ENCODE peak calls at places on chromosomes 13 and 19, in seven cellular contexts. C, I, M, S, B, R and N are unnamed samples.

GRCh38 chr19:12838182-12838890 is at the start of gene MAST1:
- DNase-seq in C (no peak), S (peak; percentile 94), I (no peak), R (no peak), M (peak; percentile 81), B (peak; percentile 86), N (peak; percentile 51)

GRCh38 chr19:46753420-46754155 is 7.3 kb upstream of the STRN4 start:
- DNase-seq in M (peak; percentile 50), B (peak; percentile 78), I (no peak), R (no peak), C (peak; percentile 48), S (peak; percentile 77), N (peak; percentile 70)

GRCh38 chr13:63107163-63107935 is 1691.7 kb upstream of the PCDH20 start:
- DNase-seq in R (no peak), B (no peak), I (no peak), C (no peak), S (no peak), M (no peak), N (peak; percentile 6)

GRCh38 chr13:79582896-79583295 is 101.9 kb downstream of the NDFIP2 start:
- DNase-seq in M (no peak), B (no peak), I (no peak), C (no peak), R (no peak), S (no peak), N (no peak)

GRCh38 chr13:72390909-72391308 is 336.5 kb downstream of the MZT1 start:
- DNase-seq in R (no peak), C (peak; percentile 10), B (no peak), I (peak; percentile 48), S (no peak), M (no peak), N (no peak)

GRCh38 chr19:55259540-55260210 is 858 bp upstream of the PPP6R1 start:
- DNase-seq in S (no peak), M (no peak), C (no peak), I (no peak), B (no peak), R (no peak), N (no peak)

GRCh38 chr13:36880961-36881360 is 39.1 kb downstream of the SMAD9 start:
- DNase-seq in M (no peak), S (no peak), R (no peak), C (no peak), I (no peak), B (no peak), N (no peak)

GRCh38 chr19:4524808-4525562 is 6.7 kb upstream of the PLIN4 start:
- DNase-seq in M (peak; percentile 65), B (peak; percentile 95), C (no peak), R (no peak), S (peak; percentile 79), I (peak; percentile 8), N (peak; percentile 43)

GRCh38 chr19:12137541-12137940 is 2.6 kb downstream of the ZNF20 start:
- DNase-seq in M (peak; percentile 13), S (no peak), I (no peak), R (no peak), C (peak; percentile 67), B (no peak), N (no peak)

GRCh38 chr19:40284501-40285352 is at the start of gene AKT2:
- DNase-seq in S (peak; percentile 94), I (no peak), M (peak; percentile 95), R (peak; percentile 48), B (peak; percentile 98), C (no peak), N (peak; percentile 11)

GRCh38 chr13:27370305-27370853 is 54.0 kb upstream of the GTF3A start:
- DNase-seq in B (no peak), I (no peak), M (no peak), C (no peak), S (no peak), R (no peak), N (no peak)

GRCh38 chr19:46809534-46810272 is 21.3 kb upstream of the SLC1A5 start:
- DNase-seq in S (peak; percentile 2), C (no peak), R (no peak), B (no peak), I (no peak), M (no peak), N (no peak)

GRCh38 chr13:28408235-28408848 is 86.6 kb downstream of the FLT1 start:
- DNase-seq in B (no peak), C (no peak), R (no peak), M (peak; percentile 82), I (no peak), S (no peak), N (no peak)

GRCh38 chr13:86601351-86601750 is 802.1 kb upstream of the SLITRK6 start:
- DNase-seq in I (no peak), C (no peak), M (no peak), R (no peak), S (no peak), B (no peak), N (no peak)

GRCh38 chr13:112103971-112104872 is 37.3 kb downstream of the SOX1 start:
- DNase-seq in C (no peak), S (no peak), I (no peak), R (no peak), B (peak; percentile 79), M (no peak), N (no peak)

GRCh38 chr13:75271851-75272250 is 210.1 kb downstream of the TBC1D4 start:
- DNase-seq in M (no peak), S (no peak), I (no peak), C (no peak), R (no peak), B (no peak), N (no peak)

GRCh38 chr19:11377756-11378155 is 3.3 kb downstream of the SWSAP1 start:
- DNase-seq in M (no peak), R (no peak), S (no peak), I (no peak), C (no peak), B (no peak), N (no peak)

GRCh38 chr19:5031231-5032100 is 62.6 kb downstream of the KDM4B start:
- DNase-seq in I (no peak), M (peak; percentile 89), C (peak; percentile 73), R (peak; percentile 12), B (peak; percentile 99), S (peak; percentile 97), N (peak; percentile 80)

GRCh38 chr19:10514211-10515145 is 2.8 kb downstream of the S1PR5 start:
- DNase-seq in S (peak; percentile 74), C (no peak), B (peak; percentile 48), I (no peak), R (no peak), M (no peak), N (no peak)

GRCh38 chr19:30316560-30317106 is 55.6 kb upstream of the ZNF536 start:
- DNase-seq in M (no peak), I (no peak), R (no peak), S (no peak), B (no peak), C (no peak), N (no peak)
- TF ChIP-seq JUND in M (no peak), I (no peak), R (no peak), S (no peak), B (no peak), C (no peak), N (no peak)

DNA sequence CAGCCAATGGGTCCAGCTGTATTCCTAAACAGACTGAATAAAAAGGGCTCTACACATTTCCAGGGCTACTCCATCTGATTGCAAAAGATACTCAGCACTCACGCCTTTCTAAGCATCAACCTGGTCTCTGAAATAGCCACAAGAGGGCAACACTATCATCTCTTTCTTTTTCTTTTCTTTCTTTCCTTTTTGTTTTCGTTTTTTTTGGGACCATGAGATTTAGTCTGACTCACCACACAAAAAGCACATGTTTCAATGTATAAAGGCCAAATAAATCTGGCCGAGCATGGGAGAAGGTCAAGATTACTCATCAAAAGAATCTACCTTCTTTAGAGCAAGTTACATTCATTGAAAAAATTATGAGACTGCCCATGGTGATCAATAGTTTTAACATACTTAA is 805.6 kb upstream of the ARGLU1 start:
- DNase-seq in I (no peak), M (no peak), B (no peak), S (no peak), R (no peak), C (no peak), N (peak; percentile 1)
- TF ChIP-seq JUND in I (no peak), M (no peak), B (no peak), S (peak; percentile 78), R (no peak), C (no peak), N (no peak)

GRCh38 chr19:2464389-2464788 is 7.6 kb upstream of the LMNB2 start:
- DNase-seq in I (no peak), C (no peak), R (no peak), B (no peak), M (no peak), S (no peak), N (no peak)

GRCh38 chr19:2460245-2460644 is 3.5 kb upstream of the LMNB2 start:
- DNase-seq in S (no peak), M (no peak), B (no peak), C (no peak), I (no peak), R (no peak), N (no peak)

GRCh38 chr19:2462635-2463421 is 6.1 kb upstream of the LMNB2 start:
- DNase-seq in M (no peak), S (peak; percentile 84), C (peak; percentile 93), I (peak; percentile 97), R (no peak), B (peak; percentile 93), N (peak; percentile 99)

GRCh38 chr19:2458054-2458453 is 1.3 kb upstream of the LMNB2 start:
- DNase-seq in S (no peak), B (no peak), C (peak; percentile 88), I (no peak), M (no peak), R (no peak), N (no peak)

GRCh38 chr19:2461751-2462634 is 5.2 kb upstream of the LMNB2 start:
- DNase-seq in R (no peak), M (peak; percentile 41), I (peak; percentile 60), B (peak; percentile 82), C (no peak), S (peak; percentile 92), N (peak; percentile 89)
- TF ChIP-seq JUND in R (no peak), M (no peak), I (no peak), B (no peak), C (no peak), S (no peak), N (no peak)

GRCh38 chr19:34368338-34368737 is 3.3 kb downstream of the GPI start:
- DNase-seq in I (no peak), C (no peak), R (no peak), M (no peak), B (no peak), S (no peak), N (no peak)

GRCh38 chr19:34367424-34367957 is 2.5 kb downstream of the GPI start:
- DNase-seq in S (no peak), R (no peak), B (no peak), C (no peak), M (no peak), I (no peak), N (no peak)

GRCh38 chr19:34366670-34367423 is 1.9 kb downstream of the GPI start:
- DNase-seq in I (no peak), M (peak; percentile 18), C (no peak), B (no peak), S (no peak), R (no peak), N (no peak)

GRCh38 chr19:34370983-34371382 is 6.0 kb downstream of the GPI start:
- DNase-seq in R (no peak), C (no peak), B (no peak), S (no peak), I (no peak), M (no peak), N (no peak)

DNA sequence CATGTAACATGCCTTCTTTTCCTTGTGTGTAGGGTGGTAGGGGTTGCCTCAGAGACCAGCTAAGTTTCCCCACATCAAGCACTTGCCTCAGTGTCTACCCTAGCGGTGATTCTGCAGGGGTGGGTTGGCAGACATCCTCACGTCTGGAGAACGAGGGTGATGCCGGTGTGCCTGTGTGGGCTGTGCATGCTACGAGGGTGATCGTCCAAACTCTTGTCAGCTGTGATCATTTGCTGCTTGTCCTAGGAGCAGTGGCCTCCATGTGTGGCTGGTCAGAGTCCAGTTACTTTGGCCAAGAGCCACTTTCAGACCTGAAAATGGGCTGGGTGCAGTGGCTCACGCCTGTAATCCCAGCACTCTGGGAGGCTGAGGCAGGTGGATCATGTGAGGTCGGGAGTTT is 5.1 kb downstream of the GPI start:
- DNase-seq in C (no peak), B (no peak), S (no peak), R (no peak), I (no peak), M (no peak), N (no peak)
- TF ChIP-seq JUND in C (no peak), B (no peak), S (no peak), R (no peak), I (no peak), M (no peak), N (no peak)